ENCODE peak calls at places on chromosomes 1 and 21, in four cellular contexts. J, K, A and U are unnamed samples.
A peak's percentile ranks its signal among the peaks of the same experiment; 100 is the strongest.

GRCh38 chr1:100115524-100115923 is 17.2 kb downstream of the SASS6 start:
- DNase-seq in J (no peak), K (no peak), A (no peak), U (no peak)

GRCh38 chr21:45010860-45011259 is 63.5 kb upstream of the ADARB1 start:
- DNase-seq in J (no peak), K (no peak), A (no peak), U (no peak)

GRCh38 chr1:64223329-64224151 is 20.1 kb downstream of the UBE2U start:
- DNase-seq in J (no peak), K (no peak), A (no peak), U (no peak)

GRCh38 chr1:24275510-24275909 is 43.6 kb upstream of the GRHL3 start:
- DNase-seq in J (no peak), K (no peak), A (no peak), U (no peak)

GRCh38 chr1:206854401-206855129 is 10.9 kb upstream of the IL20 start:
- DNase-seq in J (no peak), K (no peak), A (no peak), U (no peak)

GRCh38 chr1:84347547-84348239 is 46.2 kb downstream of the SAMD13 start:
- DNase-seq in J (no peak), K (no peak), A (no peak), U (no peak)

GRCh38 chr1:19070197-19070651 is 113.7 kb upstream of the IFFO2 start:
- DNase-seq in J (no peak), K (no peak), A (no peak), U (no peak)

GRCh38 chr1:40627987-40628902 is 37.2 kb downstream of the RIMS3 start:
- DNase-seq in J (no peak), K (no peak), A (no peak), U (no peak)

GRCh38 chr1:53618218-53619087 is 120.5 kb downstream of the GLIS1 start:
- DNase-seq in J (no peak), K (peak; percentile 1), A (no peak), U (no peak)

GRCh38 chr1:191498318-191498717 is 659.9 kb upstream of the RGS18 start:
- DNase-seq in J (no peak), K (no peak), A (no peak), U (peak; percentile 60)

GRCh38 chr21:39381009-39381408 is 32.1 kb upstream of the HMGN1 start:
- DNase-seq in J (no peak), K (no peak), A (no peak), U (no peak)

GRCh38 chr1:32881871-32882850 is 4.1 kb upstream of the HPCA start:
- DNase-seq in J (no peak), K (no peak), A (no peak), U (no peak)

GRCh38 chr1:241778117-241778516 is 69.9 kb upstream of the EXO1 start:
- DNase-seq in J (no peak), K (no peak), A (no peak), U (no peak)

GRCh38 chr1:90187186-90187585 is 192.3 kb downstream of the ZNF326 start:
- DNase-seq in J (no peak), K (no peak), A (no peak), U (no peak)

GRCh38 chr1:207084701-207085180 is 3.9 kb upstream of the C4BPB start:
- DNase-seq in J (peak; percentile 69), K (peak; percentile 24), A (peak; percentile 83), U (peak; percentile 72)

DNA sequence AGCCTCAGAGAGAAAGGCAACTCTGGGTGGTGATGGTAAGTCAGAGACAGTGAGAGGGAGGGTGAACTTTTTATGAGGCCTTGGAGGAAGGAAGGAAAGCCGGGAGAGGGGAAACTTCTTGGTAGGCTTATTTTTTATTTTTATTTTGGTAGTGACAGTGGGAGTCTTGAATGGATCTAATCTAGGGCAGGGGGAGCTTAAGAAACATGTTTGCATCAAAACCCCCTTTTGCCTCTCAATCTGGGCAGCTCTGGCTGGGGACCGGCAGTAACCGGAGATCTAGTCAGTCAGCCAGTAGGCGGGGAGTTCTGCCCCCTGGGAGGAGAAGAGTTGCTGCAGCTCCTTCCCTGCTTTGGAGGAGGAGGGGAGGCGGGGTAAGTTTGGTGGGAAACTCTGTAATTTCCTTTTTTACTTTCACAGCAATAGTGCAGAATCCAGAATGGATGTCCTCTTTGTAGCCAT is at the start of gene C1orf54:
- DNase-seq in J (no peak), K (peak; percentile 62), A (peak; percentile 68), U (peak; percentile 80)
- TF ChIP-seq CTCF in J (peak; percentile 4), K (peak; percentile 28), A (peak; percentile 35), U (peak; percentile 29)

DNA sequence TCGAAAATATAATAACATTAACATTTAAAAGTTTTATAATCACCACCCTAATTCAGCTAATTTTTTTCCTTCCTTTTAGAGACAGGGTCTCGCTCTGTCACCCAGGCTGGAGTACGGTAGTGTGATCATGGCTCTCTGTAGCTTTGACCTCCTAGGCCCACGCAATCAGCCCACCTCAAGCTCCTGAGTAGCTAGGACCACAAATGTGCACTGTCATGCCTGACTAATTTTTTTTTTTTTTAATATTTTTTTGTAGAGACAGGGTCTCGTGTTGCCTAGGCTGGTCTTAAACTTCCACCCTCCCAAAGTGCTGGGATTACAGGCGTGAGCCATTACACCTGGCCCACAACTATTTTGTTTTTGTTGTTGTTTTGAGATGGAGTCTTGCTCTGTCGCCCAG is 114.8 kb upstream of the BMP8A start:
- DNase-seq in J (no peak), K (no peak), A (no peak), U (no peak)
- H3K36me3 ChIP-seq in J (no peaks in the 10 kb centered on the region), K (no peaks in the 10 kb centered on the region), A (peaks cover 60% of the 10 kb centered on the region), U (peaks cover 25% of the 10 kb centered on the region)

DNA sequence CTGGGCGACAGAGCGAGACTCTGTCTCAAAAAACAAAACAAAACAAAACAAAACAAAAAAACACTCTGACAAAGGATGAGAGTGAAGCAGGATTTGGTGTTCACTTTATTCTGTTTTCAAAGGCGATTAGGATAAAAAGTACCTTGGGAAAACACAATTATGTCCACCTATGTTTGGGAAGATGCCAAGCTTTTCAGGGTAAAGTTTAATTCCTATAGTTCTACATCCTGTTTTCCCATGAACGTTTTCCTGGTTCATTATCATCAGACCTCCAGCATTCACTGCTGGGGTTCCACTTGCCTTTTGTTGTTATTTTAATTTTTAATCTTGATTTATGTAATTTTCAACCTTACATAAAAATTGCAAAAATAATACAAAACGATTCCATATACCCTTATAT is 4.9 kb upstream of the NID1 start:
- DNase-seq in J (no peak), K (no peak), A (no peak), U (no peak)
- H3K9me3 ChIP-seq in J (no peaks in the 10 kb centered on the region), K (no peaks in the 10 kb centered on the region), A (no peaks in the 10 kb centered on the region), U (no peaks in the 10 kb centered on the region)

GRCh38 chr1:213564215-213564659 is 423.5 kb upstream of the PROX1 start:
- DNase-seq in J (peak; percentile 12), K (no peak), A (peak; percentile 53), U (peak; percentile 22)
- TF ChIP-seq CTCF in J (peak; percentile 70), K (no peak), A (no peak), U (peak; percentile 58)